ENCODE peak calls at places on chromosomes 12 and 14, in six cellular contexts. One of them, this sample, is unnamed.

GRCh38 chr12:116294464-116295002 is 17.0 kb upstream of the MED13L start:
- DNase-seq in MM.1S: no peak
- DNase-seq in GM23338: no peak
- DNase-seq in GM23248: no peak
- DNase-seq in PC-3: no peak
- DNase-seq in neural progenitor cell: no peak
- DNase-seq in this sample: no peak

GRCh38 chr12:14664434-14665023 is 31.9 kb downstream of the GUCY2C start:
- DNase-seq in MM.1S: peak; percentile 55
- DNase-seq in GM23338: peak; percentile 71
- DNase-seq in GM23248: peak; percentile 60
- DNase-seq in PC-3: peak; percentile 66
- DNase-seq in neural progenitor cell: no peak
- DNase-seq in this sample: peak; percentile 45

GRCh38 chr12:19462441-19462840 is 23.1 kb downstream of the AEBP2 start:
- DNase-seq in MM.1S: no peak
- DNase-seq in GM23338: no peak
- DNase-seq in GM23248: no peak
- DNase-seq in PC-3: no peak
- DNase-seq in neural progenitor cell: no peak
- DNase-seq in this sample: no peak

GRCh38 chr12:51740536-51740935 is 108.0 kb downstream of the FIGNL2 start:
- DNase-seq in MM.1S: no peak
- DNase-seq in GM23338: no peak
- DNase-seq in GM23248: no peak
- DNase-seq in PC-3: no peak
- DNase-seq in neural progenitor cell: no peak
- DNase-seq in this sample: no peak

GRCh38 chr12:111442301-111443045 is 36.8 kb downstream of the SH2B3 start:
- DNase-seq in MM.1S: no peak
- DNase-seq in GM23338: no peak
- DNase-seq in GM23248: no peak
- DNase-seq in PC-3: no peak
- DNase-seq in neural progenitor cell: no peak
- DNase-seq in this sample: no peak

GRCh38 chr12:89472508-89472907 is 52.1 kb downstream of the GALNT4 start:
- DNase-seq in MM.1S: no peak
- DNase-seq in GM23338: no peak
- DNase-seq in GM23248: peak; percentile 87
- DNase-seq in PC-3: peak; percentile 37
- DNase-seq in neural progenitor cell: no peak
- DNase-seq in this sample: no peak

GRCh38 chr12:112191840-112192321 is 66.5 kb downstream of the TRAFD1 start:
- DNase-seq in MM.1S: no peak
- DNase-seq in GM23338: no peak
- DNase-seq in GM23248: no peak
- DNase-seq in PC-3: no peak
- DNase-seq in neural progenitor cell: no peak
- DNase-seq in this sample: no peak

GRCh38 chr12:22414742-22415141 is 80.2 kb upstream of the ST8SIA1 start:
- DNase-seq in MM.1S: no peak
- DNase-seq in GM23338: no peak
- DNase-seq in GM23248: no peak
- DNase-seq in PC-3: no peak
- DNase-seq in neural progenitor cell: no peak
- DNase-seq in this sample: no peak

GRCh38 chr14:92551066-92551841 is 37.7 kb downstream of the RIN3 start:
- DNase-seq in MM.1S: peak; percentile 65
- DNase-seq in GM23338: no peak
- DNase-seq in GM23248: no peak
- DNase-seq in PC-3: no peak
- DNase-seq in neural progenitor cell: no peak
- DNase-seq in this sample: no peak

GRCh38 chr12:64603183-64603841 is 7.0 kb upstream of the RASSF3 start:
- DNase-seq in MM.1S: no peak
- DNase-seq in GM23338: no peak
- DNase-seq in GM23248: no peak
- DNase-seq in PC-3: no peak
- DNase-seq in neural progenitor cell: no peak
- DNase-seq in this sample: no peak

GRCh38 chr12:108833757-108834472 is 23.5 kb downstream of the SSH1 start:
- DNase-seq in MM.1S: no peak
- DNase-seq in GM23338: no peak
- DNase-seq in GM23248: peak; percentile 80
- DNase-seq in PC-3: no peak
- DNase-seq in neural progenitor cell: no peak
- DNase-seq in this sample: no peak

GRCh38 chr12:108837239-108837638 is 20.1 kb downstream of the SSH1 start:
- DNase-seq in MM.1S: no peak
- DNase-seq in GM23338: no peak
- DNase-seq in GM23248: no peak
- DNase-seq in PC-3: no peak
- DNase-seq in neural progenitor cell: no peak
- DNase-seq in this sample: no peak

GRCh38 chr12:108837680-108838079 is 19.7 kb downstream of the SSH1 start:
- DNase-seq in MM.1S: no peak
- DNase-seq in GM23338: no peak
- DNase-seq in GM23248: no peak
- DNase-seq in PC-3: no peak
- DNase-seq in neural progenitor cell: no peak
- DNase-seq in this sample: no peak

GRCh38 chr12:108838194-108839010 is 19.0 kb downstream of the SSH1 start:
- DNase-seq in MM.1S: peak; percentile 95
- DNase-seq in GM23338: peak; percentile 61
- DNase-seq in GM23248: peak; percentile 100
- DNase-seq in PC-3: peak; percentile 99
- DNase-seq in neural progenitor cell: no peak
- DNase-seq in this sample: peak; percentile 93

DNA sequence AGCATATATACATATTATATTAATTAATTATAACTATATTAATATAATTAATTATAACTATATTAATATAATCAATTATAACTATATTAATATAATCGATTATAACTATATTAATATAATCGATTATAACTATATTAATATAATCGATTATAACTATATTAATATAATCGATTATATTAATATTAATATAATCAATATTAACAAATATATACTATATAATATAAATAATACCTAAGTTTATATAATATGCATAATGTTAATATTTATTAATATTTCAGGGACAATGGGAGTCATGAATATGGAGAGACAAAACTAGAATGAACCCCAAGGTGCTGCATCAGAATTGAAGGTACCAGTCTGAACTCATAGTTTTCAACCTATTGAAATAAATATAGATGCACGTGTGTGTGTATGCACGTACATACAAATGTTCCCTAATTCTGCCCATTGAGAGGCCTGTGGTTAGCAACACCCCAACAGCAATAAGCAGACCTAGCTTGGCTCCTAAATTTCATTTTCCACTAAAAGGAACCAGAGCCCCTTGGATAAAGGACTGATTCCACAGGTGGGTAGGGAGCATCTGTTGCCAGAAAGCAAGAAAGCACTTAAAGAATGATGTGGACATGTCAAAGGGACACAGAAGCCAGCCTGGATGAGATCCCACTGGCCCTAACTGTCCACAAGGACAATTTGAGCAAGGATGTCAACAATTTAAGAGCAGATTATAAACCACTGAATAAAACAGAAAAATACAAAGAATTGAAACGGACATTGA is 21.3 kb downstream of the SSH1 start:
- DNase-seq in MM.1S: no peak
- DNase-seq in GM23338: no peak
- DNase-seq in GM23248: no peak
- DNase-seq in PC-3: no peak
- DNase-seq in neural progenitor cell: no peak
- DNase-seq in this sample: no peak
- H3F3A ChIP-seq in MM.1S: peaks cover 38% of the 10 kb centered on the region
- H3F3A ChIP-seq in GM23338: no peaks in the 10 kb centered on the region
- H3F3A ChIP-seq in GM23248: peaks cover 89% of the 10 kb centered on the region
- H3F3A ChIP-seq in PC-3: peaks cover 4% of the 10 kb centered on the region
- H3F3A ChIP-seq in neural progenitor cell: peaks cover 9% of the 10 kb centered on the region
- H3F3A ChIP-seq in this sample: peaks cover 66% of the 10 kb centered on the region

GRCh38 chr14:36505892-36506731 is 13.9 kb downstream of the NKX2-1 start:
- DNase-seq in MM.1S: no peak
- DNase-seq in GM23338: peak; percentile 91
- DNase-seq in GM23248: no peak
- DNase-seq in PC-3: no peak
- DNase-seq in neural progenitor cell: peak; percentile 82
- DNase-seq in this sample: no peak

GRCh38 chr14:36506732-36507614 is 13.1 kb downstream of the NKX2-1 start:
- DNase-seq in MM.1S: no peak
- DNase-seq in GM23338: no peak
- DNase-seq in GM23248: no peak
- DNase-seq in PC-3: no peak
- DNase-seq in neural progenitor cell: no peak
- DNase-seq in this sample: no peak

GRCh38 chr14:36509056-36509917 is 10.7 kb downstream of the NKX2-1 start:
- DNase-seq in MM.1S: no peak
- DNase-seq in GM23338: peak; percentile 42
- DNase-seq in GM23248: no peak
- DNase-seq in PC-3: no peak
- DNase-seq in neural progenitor cell: no peak
- DNase-seq in this sample: no peak

GRCh38 chr14:36508418-36509051 is 11.5 kb downstream of the NKX2-1 start:
- DNase-seq in MM.1S: no peak
- DNase-seq in GM23338: peak; percentile 62
- DNase-seq in GM23248: no peak
- DNase-seq in PC-3: no peak
- DNase-seq in neural progenitor cell: peak; percentile 66
- DNase-seq in this sample: no peak

GRCh38 chr14:36507847-36508417 is 12.1 kb downstream of the NKX2-1 start:
- DNase-seq in MM.1S: no peak
- DNase-seq in GM23338: peak; percentile 46
- DNase-seq in GM23248: no peak
- DNase-seq in PC-3: no peak
- DNase-seq in neural progenitor cell: no peak
- DNase-seq in this sample: no peak
- TF ChIP-seq EZH2 in MM.1S: no peak
- TF ChIP-seq EZH2 in GM23338: peak; percentile 95
- TF ChIP-seq EZH2 in GM23248: no peak
- TF ChIP-seq EZH2 in PC-3: no peak
- TF ChIP-seq EZH2 in neural progenitor cell: peak; percentile 64
- TF ChIP-seq EZH2 in this sample: no peak

GRCh38 chr12:108683906-108684556 is 47.3 kb downstream of the CORO1C start:
- DNase-seq in MM.1S: no peak
- DNase-seq in GM23338: no peak
- DNase-seq in GM23248: peak; percentile 27
- DNase-seq in PC-3: no peak
- DNase-seq in neural progenitor cell: no peak
- DNase-seq in this sample: no peak
- H3F3A ChIP-seq in MM.1S: peaks cover 33% of the 10 kb centered on the region
- H3F3A ChIP-seq in GM23338: no peaks in the 10 kb centered on the region
- H3F3A ChIP-seq in GM23248: peaks cover 89% of the 10 kb centered on the region
- H3F3A ChIP-seq in PC-3: peaks cover 4% of the 10 kb centered on the region
- H3F3A ChIP-seq in neural progenitor cell: peaks cover 9% of the 10 kb centered on the region
- H3F3A ChIP-seq in this sample: peaks cover 20% of the 10 kb centered on the region

GRCh38 chr14:61196034-61196433 is 85.1 kb downstream of the TMEM30B start:
- DNase-seq in MM.1S: no peak
- DNase-seq in GM23338: no peak
- DNase-seq in GM23248: no peak
- DNase-seq in PC-3: peak; percentile 53
- DNase-seq in neural progenitor cell: no peak
- DNase-seq in this sample: no peak
- TF ChIP-seq EZH2 in MM.1S: no peak
- TF ChIP-seq EZH2 in GM23338: no peak
- TF ChIP-seq EZH2 in GM23248: no peak
- TF ChIP-seq EZH2 in PC-3: no peak
- TF ChIP-seq EZH2 in neural progenitor cell: no peak
- TF ChIP-seq EZH2 in this sample: no peak